ENCODE peak calls at places on chromosome 14, in seven cellular contexts. I is HCT116, T is SK-N-SH, B is HepG2, Z is GM12878, P is K562, R is H1. M is an unnamed sample.

GRCh38 chr14:78022059-78022458 is 148.1 kb upstream of the NRXN3 start:
- DNase-seq in B (peak; percentile 54), Z (peak; percentile 25), I (peak; percentile 67), R (peak; percentile 68), T (peak; percentile 67), P (peak; percentile 72), M (peak; percentile 75)

GRCh38 chr14:33657478-33657877 is 293.4 kb downstream of the EGLN3 start:
- DNase-seq in B (no peak), P (no peak), T (no peak), I (no peak), Z (no peak), R (no peak), M (no peak)

GRCh38 chr14:103112488-103113243 is 10.6 kb upstream of the TNFAIP2 start:
- DNase-seq in Z (no peak), R (no peak), I (no peak), T (no peak), B (no peak), P (no peak), M (no peak)

GRCh38 chr14:55814064-55814463 is 234.1 kb downstream of the KTN1 start:
- DNase-seq in P (peak; percentile 6), I (no peak), R (no peak), Z (no peak), B (no peak), T (no peak), M (no peak)

GRCh38 chr14:75229923-75230792 is 48.5 kb upstream of the FOS start:
- DNase-seq in P (peak; percentile 17), B (no peak), R (no peak), T (no peak), Z (peak; percentile 74), I (peak; percentile 72), M (peak; percentile 76)

GRCh38 chr14:52895000-52895399 is 55.9 kb downstream of the FERMT2 start:
- DNase-seq in B (no peak), P (no peak), R (no peak), Z (no peak), I (peak; percentile 15), T (no peak), M (no peak)

GRCh38 chr14:66315548-66315947 is 170.6 kb upstream of the CCDC196 start:
- DNase-seq in T (no peak), I (no peak), Z (no peak), R (no peak), P (no peak), B (no peak), M (no peak)

GRCh38 chr14:98014851-98015615 is 1217.9 kb downstream of the VRK1 start:
- DNase-seq in P (no peak), T (no peak), B (no peak), I (no peak), R (no peak), Z (no peak), M (no peak)

GRCh38 chr14:91128699-91129098 is 14.8 kb downstream of the DGLUCY start:
- DNase-seq in I (no peak), R (no peak), T (no peak), B (no peak), P (no peak), Z (no peak), M (no peak)

GRCh38 chr14:76701436-76701835 is 59.8 kb upstream of the VASH1 start:
- DNase-seq in P (no peak), Z (no peak), R (no peak), T (no peak), I (no peak), B (no peak), M (no peak)

GRCh38 chr14:85301506-85301905 is 228.4 kb upstream of the FLRT2 start:
- DNase-seq in P (no peak), I (no peak), T (no peak), B (no peak), R (no peak), Z (no peak), M (no peak)

GRCh38 chr14:61568572-61569011 is 126.7 kb upstream of the HIF1A start:
- DNase-seq in B (no peak), R (no peak), P (no peak), T (no peak), I (no peak), Z (peak; percentile 52), M (peak; percentile 30)

GRCh38 chr14:54002653-54003052 is 46.0 kb upstream of the BMP4 start:
- DNase-seq in T (no peak), R (no peak), P (no peak), I (no peak), B (no peak), Z (no peak), M (no peak)

GRCh38 chr14:52068741-52069616 is at the start of gene NID2:
- DNase-seq in R (peak; percentile 63), P (peak; percentile 32), T (peak; percentile 98), Z (no peak), B (peak; percentile 20), I (no peak), M (no peak)

GRCh38 chr14:31487891-31488290 is at the start of gene GPR33:
- DNase-seq in P (no peak), B (no peak), I (no peak), R (no peak), T (no peak), Z (no peak), M (no peak)

GRCh38 chr14:52906141-52906601 is 44.7 kb downstream of the FERMT2 start:
- DNase-seq in R (no peak), B (no peak), Z (no peak), T (no peak), I (peak; percentile 71), P (no peak), M (no peak)

DNA sequence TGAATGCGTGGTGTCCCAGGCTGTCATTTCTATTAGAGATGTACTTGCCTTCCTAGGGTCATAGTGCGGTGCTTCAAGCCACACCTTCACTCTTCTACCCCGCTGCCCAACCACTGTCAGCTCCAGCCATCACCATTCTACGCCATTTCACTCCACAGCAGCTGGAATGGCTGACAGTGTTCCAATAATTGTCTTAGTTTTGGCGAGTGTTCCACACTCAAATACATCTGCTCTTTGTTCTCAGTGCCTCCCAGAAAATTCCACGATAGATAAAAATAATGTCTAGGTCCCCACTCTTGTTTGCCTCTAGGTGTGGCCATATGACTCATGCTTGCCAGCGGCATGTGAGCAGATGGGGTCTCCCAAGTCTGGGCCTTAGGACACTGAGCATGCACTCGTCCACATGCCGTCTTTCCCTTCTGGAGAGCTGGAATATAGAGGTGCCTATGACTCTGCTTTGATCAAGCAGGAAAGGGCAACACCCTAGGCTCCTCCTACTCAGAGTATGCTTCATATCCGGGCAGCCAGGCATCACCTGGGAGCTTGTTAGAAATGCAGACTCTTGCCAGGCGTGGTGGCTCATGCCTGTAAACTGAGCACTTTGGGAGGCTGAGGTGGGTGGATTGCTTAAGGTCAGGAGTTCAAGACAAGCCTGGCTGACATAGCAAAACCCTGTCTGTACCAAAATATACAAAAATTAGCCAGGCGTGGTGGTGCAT is 163.0 kb downstream of the BRMS1L start:
- DNase-seq in B (no peak), R (no peak), Z (no peak), T (no peak), I (no peak), P (no peak), M (no peak)
- TF ChIP-seq JUND in B (no peak), R (no peak), Z (no peak), T (no peak), I (no peak), P (no peak), M (no peak)

DNA sequence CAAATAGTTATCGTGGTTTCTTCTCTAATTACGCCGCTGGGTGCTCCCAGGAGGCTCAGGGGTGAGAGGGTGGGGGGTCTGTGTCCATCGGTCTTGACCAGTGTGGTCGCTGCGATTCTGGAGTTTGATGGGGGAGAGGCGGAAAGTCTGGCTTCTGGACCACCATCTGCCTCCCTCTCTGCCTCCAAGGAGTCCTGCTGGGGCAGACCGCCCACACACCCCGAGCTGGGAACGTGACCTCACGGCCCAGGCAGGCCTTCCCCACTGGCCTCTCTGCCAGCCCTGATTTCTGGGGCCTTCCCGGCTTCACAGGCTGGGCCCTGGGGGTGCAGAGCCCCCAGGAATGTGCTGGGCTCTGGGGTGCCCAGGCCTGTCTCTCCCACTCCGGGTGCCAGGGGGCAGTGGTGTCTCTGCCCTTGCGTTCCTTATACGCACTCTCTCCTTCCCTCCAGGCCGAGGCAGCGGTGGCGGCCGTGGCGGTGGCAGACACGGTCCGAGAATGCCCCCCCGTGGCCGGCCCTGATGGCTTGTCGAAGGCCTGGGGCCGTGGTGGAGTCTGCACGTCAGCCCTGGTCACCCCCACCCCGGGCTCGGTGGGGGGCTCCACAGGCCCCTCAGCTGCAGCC is 19.0 kb downstream of the KIF26A start:
- DNase-seq in T (peak; percentile 81), R (no peak), B (peak; percentile 5), Z (no peak), I (no peak), P (peak; percentile 46), M (peak; percentile 69)
- TF ChIP-seq JUND in T (no peak), R (no peak), B (no peak), Z (no peak), I (no peak), P (no peak), M (no peak)

GRCh38 chr14:101250336-101250947 is 310.9 kb upstream of the DIO3 start:
- DNase-seq in R (no peak), Z (no peak), T (peak; percentile 24), P (no peak), B (no peak), I (no peak), M (no peak)

GRCh38 chr14:101252443-101253214 is 308.7 kb upstream of the DIO3 start:
- DNase-seq in B (no peak), T (peak; percentile 14), P (no peak), I (no peak), R (no peak), Z (no peak), M (no peak)

GRCh38 chr14:101249676-101250036 is 311.6 kb upstream of the DIO3 start:
- DNase-seq in Z (no peak), P (no peak), R (no peak), T (peak; percentile 17), I (no peak), B (no peak), M (no peak)

GRCh38 chr14:101251812-101252442 is 309.4 kb upstream of the DIO3 start:
- DNase-seq in Z (no peak), B (no peak), T (peak; percentile 1), I (no peak), R (no peak), P (no peak), M (no peak)

DNA sequence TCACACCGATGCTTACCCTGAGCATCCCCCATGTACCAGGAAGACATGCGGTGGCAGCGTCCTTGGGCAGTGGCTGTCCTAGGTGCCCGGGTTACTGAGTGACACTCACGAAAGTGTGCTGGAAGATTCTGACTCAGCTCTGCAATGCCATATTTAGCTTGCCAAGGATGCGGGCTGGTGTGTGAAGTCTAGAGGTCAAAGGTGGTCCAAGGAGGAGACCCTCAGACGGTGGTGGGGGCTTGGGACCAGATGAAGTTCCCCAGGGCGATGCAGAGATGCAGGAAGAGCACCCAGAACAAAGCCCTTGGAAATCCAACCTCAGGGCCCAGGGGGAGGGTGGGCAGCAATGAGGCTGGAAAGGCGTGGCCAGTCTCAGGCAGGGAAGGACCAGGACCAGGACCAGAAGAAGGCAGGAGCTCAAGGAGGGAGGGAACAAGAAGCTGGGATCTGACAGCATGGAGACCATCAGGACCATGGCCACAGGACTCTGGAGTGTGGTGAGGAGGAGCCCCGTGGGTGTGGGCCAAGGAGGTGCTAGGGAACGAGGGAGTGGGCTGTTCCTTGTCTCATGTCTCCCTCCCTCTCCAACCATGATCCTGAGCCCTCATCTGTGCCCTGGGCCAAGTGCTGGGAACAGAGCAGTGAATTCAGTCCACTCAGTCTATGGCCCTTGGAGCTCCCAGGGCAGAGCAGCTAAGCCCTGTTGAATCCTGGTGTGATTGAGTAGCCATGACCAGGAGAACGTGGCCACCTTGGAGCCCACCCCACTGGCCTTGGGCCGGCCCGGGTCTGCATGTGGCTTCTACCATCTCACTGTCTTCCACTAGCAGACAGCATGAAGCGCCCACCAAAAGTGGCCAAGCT is 310.1 kb upstream of the DIO3 start:
- DNase-seq in I (no peak), Z (no peak), R (no peak), T (peak; percentile 10), P (no peak), B (no peak), M (no peak)
- TF ChIP-seq JUND in I (no peak), Z (no peak), R (no peak), T (no peak), P (no peak), B (no peak), M (no peak)

GRCh38 chr14:65226824-65227604 is 124.7 kb upstream of the MAX start:
- DNase-seq in Z (no peak), P (no peak), I (no peak), T (no peak), B (peak; percentile 97), R (no peak), M (peak; percentile 55)
- TF ChIP-seq JUND in Z (no peak), P (no peak), I (no peak), T (no peak), B (peak; percentile 5), R (no peak), M (peak; percentile 95)